ENCODE peak calls at places on chromosome 22, in eight cellular contexts. G is stomach, C is H4, K is skeletal muscle cell, Z is breast epithelium, S is left colon, J is EL, Y is Calu3. P is an unnamed sample.

GRCh38 chr22:28799125-28799833 is 1.1 kb downstream of the XBP1 start:
- DNase-seq in J (peak), Z (peak), C (peak), G (no peak), S (peak), Y (peak), K (peak), P (peak)

GRCh38 chr22:20867179-20868099 is 8.6 kb downstream of the SNAP29 start:
- DNase-seq in S (peak), G (peak), Y (peak), Z (no peak), C (no peak), K (no peak), J (no peak), P (no peak)

GRCh38 chr22:41260871-41261270 is 20.1 kb upstream of the CHADL start:
- DNase-seq in G (no peak), J (no peak), S (no peak), Y (no peak), K (no peak), C (no peak), Z (no peak), P (no peak)

GRCh38 chr22:31148953-31149627 is 8.8 kb upstream of the PLA2G3 start:
- DNase-seq in G (peak), Y (peak), C (peak), S (peak), Z (peak), K (peak), J (peak), P (peak)

GRCh38 chr22:28346308-28346707 is 333.3 kb downstream of the TTC28 start:
- DNase-seq in C (no peak), J (no peak), Z (no peak), Y (no peak), G (no peak), K (no peak), S (no peak), P (no peak)

GRCh38 chr22:25942989-25943411 is 201.0 kb downstream of the MYO18B start:
- DNase-seq in S (no peak), J (no peak), C (peak), K (peak), G (no peak), Y (no peak), Z (no peak), P (peak)

GRCh38 chr22:25666308-25666707 is 75.7 kb upstream of the MYO18B start:
- DNase-seq in S (peak), K (peak), Z (peak), Y (no peak), G (no peak), C (no peak), J (no peak), P (no peak)

GRCh38 chr22:47334596-47334995 is 572.1 kb downstream of the TBC1D22A start:
- DNase-seq in K (no peak), Y (no peak), C (no peak), Z (no peak), J (no peak), S (no peak), G (no peak), P (no peak)

GRCh38 chr22:39179401-39179827 is 26.9 kb upstream of the CBX7 start:
- DNase-seq in S (no peak), J (no peak), K (no peak), C (no peak), Y (no peak), Z (no peak), G (no peak), P (no peak)

GRCh38 chr22:49972163-49973017 is 11.8 kb downstream of the PIM3 start:
- DNase-seq in Z (peak), G (peak), S (peak), K (no peak), Y (no peak), J (no peak), C (no peak), P (no peak)

GRCh38 chr22:36081023-36081431 is 52.4 kb upstream of the RBFOX2 start:
- DNase-seq in K (peak), Z (no peak), C (peak), G (no peak), S (peak), Y (no peak), J (peak), P (peak)

GRCh38 chr22:38017272-38017920 is 33.0 kb upstream of the SOX10 start:
- DNase-seq in C (peak), J (peak), Y (peak), S (peak), K (no peak), G (peak), Z (peak), P (no peak)

GRCh38 chr22:38080847-38081635 is 2.9 kb downstream of the SLC16A8 start:
- DNase-seq in Y (no peak), J (peak), S (no peak), K (no peak), C (no peak), G (peak), Z (no peak), P (peak)

GRCh38 chr22:28977481-28977971 is 84.1 kb downstream of the C22orf31 start:
- DNase-seq in J (no peak), S (no peak), C (no peak), Z (no peak), G (peak), Y (peak), K (no peak), P (peak)

GRCh38 chr22:37896181-37896592 is 9.9 kb upstream of the MICALL1 start:
- DNase-seq in Z (peak), J (no peak), S (peak), Y (peak), K (no peak), G (peak), C (peak), P (no peak)

GRCh38 chr22:17906978-17907730 is 117.2 kb downstream of the MICAL3 start:
- DNase-seq in Y (no peak), C (no peak), G (no peak), K (no peak), S (no peak), Z (no peak), J (no peak), P (no peak)

GRCh38 chr22:41828516-41828915 is 4.4 kb upstream of the SREBF2 start:
- DNase-seq in J (no peak), Y (peak), G (peak), Z (no peak), C (no peak), S (peak), K (no peak), P (no peak)

GRCh38 chr22:35219012-35219411 is 38.3 kb upstream of the HMGXB4 start:
- DNase-seq in K (no peak), Z (no peak), C (peak), G (no peak), S (no peak), Y (no peak), J (peak), P (peak)

GRCh38 chr22:45891021-45891421 is 85.9 kb downstream of the WNT7B start:
- DNase-seq in Z (no peak), J (no peak), S (no peak), Y (no peak), G (no peak), C (no peak), K (no peak), P (no peak)

GRCh38 chr22:26097840-26098239 is 71.4 kb upstream of the SEZ6L start:
- DNase-seq in S (no peak), K (no peak), Y (no peak), G (no peak), C (no peak), J (no peak), Z (no peak), P (no peak)

GRCh38 chr22:39181778-39182177 is 29.3 kb upstream of the CBX7 start:
- DNase-seq in J (no peak), S (no peak), K (no peak), Y (no peak), C (no peak), G (no peak), Z (no peak), P (no peak)

GRCh38 chr22:41943661-41944209 is 3.2 kb downstream of the CENPM start:
- DNase-seq in Z (no peak), J (no peak), C (no peak), G (peak), S (peak), K (no peak), Y (no peak), P (no peak)

GRCh38 chr22:49208768-49209252 is 618.9 kb downstream of the BRD1 start:
- DNase-seq in G (peak), C (no peak), S (peak), Z (no peak), J (no peak), Y (no peak), K (no peak), P (no peak)

GRCh38 chr22:38982008-38982927 is at the start of gene APOBEC3B:
- DNase-seq in Y (peak), S (peak), C (peak), K (peak), Z (no peak), J (peak), G (peak), P (peak)